ENCODE peak calls at places on chromosome 17, in five cellular contexts. L is upper lobe of right lung; W is naive thymus-derived CD4-positive, alpha-beta T cell; P is endothelial cell of umbilical vein; V is CD4-positive, alpha-beta memory T cell. O is an unnamed sample.

GRCh38 chr17:82492647-82493516 is 26.6 kb upstream of the FOXK2 start:
- DNase-seq in P (no peak), W (no peak), L (no peak), V (no peak), O (no peak)

GRCh38 chr17:17455173-17455572 is 21.6 kb upstream of the MED9 start:
- DNase-seq in P (no peak), V (no peak), L (no peak), W (no peak), O (no peak)

GRCh38 chr17:57393368-57393767 is 137.0 kb downstream of the MSI2 start:
- DNase-seq in P (no peak), L (no peak), V (no peak), W (no peak), O (no peak)

GRCh38 chr17:38702900-38703741 is 2.0 kb upstream of the MLLT6 start:
- DNase-seq in L (peak; percentile 71), V (peak; percentile 19), W (no peak), P (no peak), O (no peak)

GRCh38 chr17:43399839-43400328 is 1.1 kb downstream of the ARL4D start:
- DNase-seq in W (no peak), P (peak; percentile 19), V (no peak), L (no peak), O (no peak)

GRCh38 chr17:7929158-7930029 is at the start of gene KCNAB3:
- DNase-seq in W (no peak), V (peak; percentile 74), P (peak; percentile 67), L (no peak), O (peak; percentile 53)

GRCh38 chr17:33469911-33470310 is 176.8 kb upstream of the ASIC2 start:
- DNase-seq in P (no peak), L (no peak), V (no peak), W (no peak), O (no peak)

GRCh38 chr17:38620551-38621277 is 15.0 kb upstream of the SRCIN1 start:
- DNase-seq in L (peak; percentile 15), W (no peak), V (no peak), P (no peak), O (no peak)

GRCh38 chr17:75079023-75079373 is 8.8 kb upstream of the SLC16A5 start:
- DNase-seq in L (no peak), W (no peak), V (no peak), P (no peak), O (no peak)

GRCh38 chr17:42097691-42098661 is at the start of gene ZNF385C:
- DNase-seq in W (peak; percentile 46), V (no peak), P (no peak), L (no peak), O (peak; percentile 23)

GRCh38 chr17:59454633-59455105 is 110.7 kb upstream of the DHX40 start:
- DNase-seq in P (no peak), V (no peak), W (no peak), L (no peak), O (no peak)

GRCh38 chr17:56599566-56599965 is 6.1 kb downstream of the NOG start:
- DNase-seq in W (no peak), V (no peak), P (no peak), L (no peak), O (no peak)

GRCh38 chr17:9839433-9839832 is 13.7 kb downstream of the GLP2R start:
- DNase-seq in V (no peak), L (no peak), P (no peak), W (no peak), O (no peak)

GRCh38 chr17:17805575-17805974 is 31.2 kb downstream of the SREBF1 start:
- DNase-seq in V (no peak), W (no peak), P (no peak), L (no peak), O (no peak)

GRCh38 chr17:7425756-7426155 is 340 bp downstream of the SPEM2 start:
- DNase-seq in L (no peak), V (no peak), P (no peak), W (no peak), O (no peak)

GRCh38 chr17:58172369-58173071 is 5.7 kb downstream of the OR4D2 start:
- DNase-seq in V (peak; percentile 62), W (no peak), L (no peak), P (no peak), O (peak; percentile 31)

GRCh38 chr17:50423553-50424159 is 2.4 kb upstream of the ACSF2 start:
- DNase-seq in V (no peak), W (no peak), L (no peak), P (peak; percentile 83), O (no peak)

GRCh38 chr17:9842057-9842758 is 16.5 kb downstream of the GLP2R start:
- DNase-seq in V (no peak), W (no peak), L (no peak), P (no peak), O (no peak)

GRCh38 chr17:78882546-78883089 is 20.4 kb downstream of the CEP295NL start:
- DNase-seq in P (no peak), L (peak; percentile 72), W (no peak), V (no peak), O (no peak)

GRCh38 chr17:57862990-57863667 is 13.3 kb upstream of the MRPS23 start:
- DNase-seq in W (no peak), L (peak; percentile 42), P (no peak), V (no peak), O (no peak)

GRCh38 chr17:77385750-77386501 is 245.2 kb downstream of the SEC14L1 start:
- DNase-seq in W (no peak), P (peak; percentile 25), V (no peak), L (peak; percentile 82), O (no peak)

GRCh38 chr17:31320231-31320630 is 1.2 kb downstream of the EVI2A start:
- DNase-seq in V (peak; percentile 11), L (no peak), W (no peak), P (no peak), O (no peak)
- H3K4me1 ChIP-seq in V (peaks cover 37% of the 10 kb centered on the region), L (peaks cover 8% of the 10 kb centered on the region), W (peaks cover 40% of the 10 kb centered on the region), P (peaks cover 11% of the 10 kb centered on the region), O (peaks cover 26% of the 10 kb centered on the region)

GRCh38 chr17:1996243-1997145 is 28.6 kb downstream of the RTN4RL1 start:
- DNase-seq in V (no peak), L (no peak), W (no peak), P (no peak), O (no peak)
- H3K4me1 ChIP-seq in V (no peaks in the 10 kb centered on the region), L (peaks cover 19% of the 10 kb centered on the region), W (no peaks in the 10 kb centered on the region), P (peaks cover 4% of the 10 kb centered on the region), O (no peaks in the 10 kb centered on the region)

GRCh38 chr17:45413498-45413923 is 19.2 kb downstream of the ARHGAP27 start:
- DNase-seq in V (no peak), W (no peak), L (peak; percentile 83), P (no peak), O (no peak)
- H3K4me1 ChIP-seq in V (peaks cover 28% of the 10 kb centered on the region), W (peaks cover 15% of the 10 kb centered on the region), L (peaks cover 45% of the 10 kb centered on the region), P (peaks cover 12% of the 10 kb centered on the region), O (peaks cover 17% of the 10 kb centered on the region)

GRCh38 chr17:73791121-73791520 is 146.9 kb upstream of the SDK2 start:
- DNase-seq in V (no peak), P (no peak), L (no peak), W (no peak), O (no peak)
- H3K4me1 ChIP-seq in V (no peaks in the 10 kb centered on the region), P (no peaks in the 10 kb centered on the region), L (no peaks in the 10 kb centered on the region), W (no peaks in the 10 kb centered on the region), O (no peaks in the 10 kb centered on the region)

DNA sequence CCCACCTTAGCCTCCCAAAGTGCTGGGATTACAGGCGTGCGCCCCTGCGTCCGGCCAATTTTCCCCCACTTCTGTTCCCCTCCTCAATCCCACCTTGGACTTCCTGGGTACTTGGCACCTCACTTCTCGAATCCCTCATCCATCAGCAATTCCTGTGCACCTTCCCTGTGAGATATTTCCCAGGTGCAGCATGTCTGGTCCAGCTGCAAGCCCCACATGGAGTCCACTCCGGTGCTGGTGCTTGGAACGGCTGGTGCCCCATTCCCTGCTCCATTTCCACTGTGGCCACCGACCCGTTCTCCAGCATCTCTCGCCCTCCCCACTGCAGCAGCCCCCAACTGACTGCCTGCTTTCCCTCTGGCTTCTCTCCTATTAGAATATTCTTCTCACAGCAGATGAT is 35.3 kb downstream of the NOL11 start:
- DNase-seq in P (no peak), V (no peak), L (no peak), W (no peak), O (no peak)
- H3K4me1 ChIP-seq in P (no peaks in the 10 kb centered on the region), V (no peaks in the 10 kb centered on the region), L (no peaks in the 10 kb centered on the region), W (no peaks in the 10 kb centered on the region), O (no peaks in the 10 kb centered on the region)

O was measured in effector memory CD4-positive, alpha-beta T cell.